ENCODE peak calls at places on chromosomes 16 and 17, in nine cellular contexts. C is suprapubic skin, U is K562, T is mesendoderm, V is GM12878, M is psoas muscle, I is A549, R is heart left ventricle, J is tibial artery. K is an unnamed sample.

GRCh38 chr17:42845918-42846593 is 1.7 kb downstream of the AOC2 start:
- DNase-seq in C (no peak), U (no peak), T (no peak), V (no peak), M (no peak), I (no peak), R (no peak), J (no peak), K (peak; percentile 65)

GRCh38 chr17:63537991-63538692 is 12.1 kb upstream of the DCAF7 start:
- DNase-seq in C (peak; percentile 76), U (peak; percentile 63), T (no peak), V (no peak), M (no peak), I (no peak), R (no peak), J (no peak), K (no peak)

GRCh38 chr17:17781591-17782424 is 55.0 kb downstream of the SREBF1 start:
- DNase-seq in C (no peak), U (no peak), T (peak; percentile 77), V (no peak), M (peak; percentile 92), I (peak; percentile 43), R (peak; percentile 86), J (peak; percentile 57), K (no peak)

GRCh38 chr16:58043571-58044155 is 18.1 kb downstream of the MMP15 start:
- DNase-seq in C (no peak), U (no peak), T (no peak), V (no peak), M (peak; percentile 12), I (no peak), R (no peak), J (no peak), K (no peak)

GRCh38 chr16:57473176-57473840 is 10.8 kb downstream of the POLR2C start:
- DNase-seq in C (no peak), U (no peak), T (no peak), V (no peak), M (peak; percentile 46), I (no peak), R (no peak), J (no peak), K (no peak)

GRCh38 chr16:21156767-21157467 is 1.6 kb upstream of the LDAF1 start:
- DNase-seq in C (no peak), U (peak; percentile 67), T (peak; percentile 89), V (no peak), M (no peak), I (peak; percentile 69), R (peak; percentile 37), J (no peak), K (no peak)

GRCh38 chr17:67491678-67492019 is 114.6 kb downstream of the PITPNC1 start:
- DNase-seq in C (no peak), U (no peak), T (no peak), V (no peak), M (no peak), I (no peak), R (no peak), J (no peak), K (no peak)

GRCh38 chr17:17414316-17414937 is 62.4 kb upstream of the MED9 start:
- DNase-seq in C (peak; percentile 86), U (no peak), T (no peak), V (no peak), M (peak; percentile 84), I (no peak), R (no peak), J (peak; percentile 64), K (no peak)

GRCh38 chr17:76670708-76671122 is 27.2 kb upstream of the ST6GALNAC1 start:
- DNase-seq in C (no peak), U (no peak), T (no peak), V (no peak), M (no peak), I (no peak), R (no peak), J (no peak), K (no peak)

GRCh38 chr17:76672892-76673291 is 29.3 kb upstream of the ST6GALNAC1 start:
- DNase-seq in C (no peak), U (no peak), T (no peak), V (no peak), M (no peak), I (no peak), R (no peak), J (no peak), K (no peak)

GRCh38 chr17:76672270-76672851 is 28.8 kb upstream of the ST6GALNAC1 start:
- DNase-seq in C (no peak), U (no peak), T (no peak), V (no peak), M (no peak), I (no peak), R (no peak), J (no peak), K (no peak)

GRCh38 chr17:76671123-76671911 is 27.8 kb upstream of the ST6GALNAC1 start:
- DNase-seq in C (peak; percentile 100), U (peak; percentile 97), T (peak; percentile 100), V (peak; percentile 99), M (peak; percentile 100), I (peak; percentile 100), R (peak; percentile 100), J (peak; percentile 100), K (peak; percentile 99)

DNA sequence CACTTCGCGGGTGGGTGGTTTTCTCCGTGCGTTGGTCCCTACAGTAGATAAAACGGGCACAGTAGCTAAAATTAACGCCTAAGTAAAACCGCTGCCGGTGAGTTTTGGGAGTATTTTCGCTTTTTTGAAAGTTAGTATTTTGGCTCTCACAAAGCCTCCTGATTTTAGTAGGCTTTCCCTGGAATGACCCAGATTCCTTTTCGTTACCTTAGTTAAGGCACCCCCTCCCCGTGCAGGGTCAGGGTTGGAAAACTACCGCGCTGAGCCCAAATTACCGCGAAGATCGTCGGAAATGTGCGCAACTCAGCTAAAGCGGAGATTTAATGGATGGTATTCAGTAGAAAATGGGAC is 28.3 kb upstream of the ST6GALNAC1 start:
- DNase-seq in C (no peak), U (no peak), T (no peak), V (no peak), M (no peak), I (no peak), R (no peak), J (no peak), K (no peak)
- H3K27ac ChIP-seq in C (peak overlapping the region; percentile 90), U (peak overlapping the region; percentile 88), T (peak overlapping the region; percentile 43), V (peak overlapping the region; percentile 71), M (peak overlapping the region; percentile 87), I (peak overlapping the region; percentile 77), R (peak overlapping the region; percentile 89), J (peak overlapping the region; percentile 76), K (peak overlapping the region; percentile 77)

DNA sequence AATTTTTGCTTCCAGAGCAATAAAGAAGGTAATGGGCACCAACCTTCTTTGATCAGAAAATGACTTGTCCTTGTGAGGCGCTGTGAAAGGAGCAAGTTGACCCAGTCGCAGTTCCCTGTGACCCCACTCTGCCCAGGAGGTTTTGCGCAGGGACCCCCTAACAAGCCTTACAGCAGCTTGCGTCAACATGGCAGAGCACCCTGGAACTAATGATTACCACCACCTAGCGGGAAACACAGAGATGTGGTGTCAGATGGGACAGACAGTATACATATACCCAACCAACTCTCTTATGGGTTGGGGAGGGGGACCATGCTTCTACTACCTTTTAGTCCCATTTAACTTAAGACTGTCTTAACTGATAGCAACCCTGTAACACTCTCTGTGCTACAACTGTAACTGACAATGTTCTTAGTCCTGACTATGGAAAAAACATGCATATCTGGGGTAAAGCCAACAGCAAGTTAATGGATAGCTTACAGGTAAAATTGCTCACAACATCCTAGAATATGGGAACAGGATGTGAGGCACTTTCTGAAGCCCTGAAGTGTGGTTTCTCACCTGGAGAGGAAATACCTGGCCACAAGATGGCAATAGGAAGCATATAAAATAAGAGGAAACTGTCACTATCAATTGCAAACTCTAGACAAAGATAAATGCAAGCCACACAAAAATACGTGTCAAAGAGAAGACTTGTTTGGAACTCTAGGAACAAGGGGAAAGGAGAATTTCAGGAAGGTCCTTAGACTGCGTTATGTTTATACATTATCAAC is 3.0 kb downstream of the KARS1 start:
- DNase-seq in C (no peak), U (no peak), T (peak; percentile 26), V (no peak), M (no peak), I (no peak), R (no peak), J (no peak), K (no peak)
- H3K4me3 ChIP-seq in C (no peak overlapping the region), U (no peak overlapping the region), T (no peak overlapping the region), V (peak overlapping the region; percentile 20), M (peak overlapping the region; percentile 22), I (no peak overlapping the region), R (no peak overlapping the region), J (no peak overlapping the region), K (no peak overlapping the region)

GRCh38 chr17:77210331-77210730 is 69.6 kb downstream of the SEC14L1 start:
- DNase-seq in C (peak; percentile 69), U (no peak), T (no peak), V (no peak), M (no peak), I (no peak), R (no peak), J (no peak), K (no peak)

GRCh38 chr17:77208217-77208808 is 67.5 kb downstream of the SEC14L1 start:
- DNase-seq in C (peak; percentile 65), U (no peak), T (peak; percentile 84), V (no peak), M (no peak), I (no peak), R (peak; percentile 61), J (peak; percentile 40), K (no peak)

GRCh38 chr17:77209330-77209748 is 68.6 kb downstream of the SEC14L1 start:
- DNase-seq in C (peak; percentile 57), U (no peak), T (no peak), V (no peak), M (no peak), I (no peak), R (no peak), J (no peak), K (no peak)

GRCh38 chr17:77207689-77208216 is 67.0 kb downstream of the SEC14L1 start:
- DNase-seq in C (no peak), U (no peak), T (no peak), V (no peak), M (no peak), I (no peak), R (no peak), J (no peak), K (no peak)

GRCh38 chr17:77208856-77209255 is 68.1 kb downstream of the SEC14L1 start:
- DNase-seq in C (no peak), U (no peak), T (no peak), V (no peak), M (no peak), I (no peak), R (no peak), J (no peak), K (no peak)
- H3K27ac ChIP-seq in C (peak overlapping the region; percentile 9), U (no peak overlapping the region), T (no peak overlapping the region), V (no peak overlapping the region), M (peak overlapping the region; percentile 80), I (no peak overlapping the region), R (peak overlapping the region; percentile 49), J (no peak overlapping the region), K (no peak overlapping the region)

GRCh38 chr17:2751482-2751881 is 2.0 kb upstream of the CCDC92B start:
- DNase-seq in C (no peak), U (no peak), T (no peak), V (no peak), M (no peak), I (no peak), R (no peak), J (no peak), K (no peak)

GRCh38 chr17:2745317-2746037 is 4.0 kb downstream of the CCDC92B start:
- DNase-seq in C (no peak), U (no peak), T (no peak), V (no peak), M (no peak), I (no peak), R (peak; percentile 34), J (no peak), K (no peak)

GRCh38 chr17:2749058-2749783 is at the start of gene CCDC92B:
- DNase-seq in C (no peak), U (no peak), T (no peak), V (no peak), M (no peak), I (no peak), R (no peak), J (no peak), K (no peak)

GRCh38 chr17:2750721-2751120 is 1.3 kb upstream of the CCDC92B start:
- DNase-seq in C (no peak), U (no peak), T (no peak), V (no peak), M (no peak), I (no peak), R (no peak), J (no peak), K (no peak)

DNA sequence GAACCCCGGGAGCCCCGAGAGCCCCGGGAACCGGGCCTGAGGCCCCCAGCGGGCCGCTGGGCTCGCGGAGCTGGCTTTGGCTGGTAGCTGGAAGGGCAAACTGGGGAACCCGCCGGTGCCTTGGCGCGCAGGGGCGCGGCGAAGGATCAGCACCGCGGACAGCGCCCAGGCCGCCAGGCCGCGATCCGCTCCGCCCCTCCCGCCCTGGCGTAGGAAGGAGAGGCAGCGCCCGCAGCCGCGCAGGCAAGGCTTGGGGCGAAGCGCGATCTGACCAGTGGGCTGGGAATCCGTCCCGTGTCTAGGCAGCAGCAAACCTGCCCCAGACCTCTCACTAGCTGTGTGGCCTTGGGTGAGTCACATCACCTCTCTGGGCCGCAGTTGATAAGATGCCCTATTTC is 331 bp upstream of the CCDC92B start:
- DNase-seq in C (no peak), U (peak; percentile 83), T (peak; percentile 85), V (peak; percentile 4), M (peak; percentile 81), I (peak; percentile 83), R (peak; percentile 76), J (peak; percentile 52), K (peak; percentile 74)
- H3K4me3 ChIP-seq in C (peak overlapping the region; percentile 21), U (no peak overlapping the region), T (no peak overlapping the region), V (no peak overlapping the region), M (no peak overlapping the region), I (peak overlapping the region; percentile 51), R (peak overlapping the region; percentile 17), J (peak overlapping the region; percentile 28), K (no peak overlapping the region)